ENCODE peak calls at places on chromosomes 13 and 19, in four cellular contexts. One of them, this sample, is unnamed. For H3K36me3, the result is how much of the 10 kb centered on the place peaks cover.

GRCh38 chr13:90542959-90543358 is 804.5 kb upstream of the MIR17HG start:
- DNase-seq in H1: no peak
- DNase-seq in GM12878: no peak
- DNase-seq in HepG2: no peak
- DNase-seq in this sample: no peak

GRCh38 chr19:9406798-9407352 is 28.5 kb downstream of the ZNF266 start:
- DNase-seq in H1: no peak
- DNase-seq in GM12878: no peak
- DNase-seq in HepG2: no peak
- DNase-seq in this sample: peak

GRCh38 chr13:102892504-102892903 is 46.7 kb downstream of the ERCC5 start:
- DNase-seq in H1: no peak
- DNase-seq in GM12878: no peak
- DNase-seq in HepG2: no peak
- DNase-seq in this sample: no peak

GRCh38 chr13:41919741-41920487 is 41.0 kb downstream of the VWA8 start:
- DNase-seq in H1: no peak
- DNase-seq in GM12878: no peak
- DNase-seq in HepG2: no peak
- DNase-seq in this sample: no peak

GRCh38 chr13:100396771-100397170 is 191.8 kb downstream of the GGACT start:
- DNase-seq in H1: no peak
- DNase-seq in GM12878: no peak
- DNase-seq in HepG2: no peak
- DNase-seq in this sample: no peak

GRCh38 chr19:34300962-34301361 is 46.6 kb downstream of the GARRE1 start:
- DNase-seq in H1: no peak
- DNase-seq in GM12878: no peak
- DNase-seq in HepG2: no peak
- DNase-seq in this sample: no peak

GRCh38 chr13:106815545-106815944 is 247.6 kb upstream of the ARGLU1 start:
- DNase-seq in H1: no peak
- DNase-seq in GM12878: no peak
- DNase-seq in HepG2: no peak
- DNase-seq in this sample: no peak

GRCh38 chr13:33678906-33679657 is 138.9 kb upstream of the RFC3 start:
- DNase-seq in H1: no peak
- DNase-seq in GM12878: peak
- DNase-seq in HepG2: peak
- DNase-seq in this sample: no peak

GRCh38 chr19:49333426-49334288 is 1.5 kb upstream of the CD37 start:
- DNase-seq in H1: no peak
- DNase-seq in GM12878: peak
- DNase-seq in HepG2: no peak
- DNase-seq in this sample: no peak

GRCh38 chr19:16830679-16831078 is 1.5 kb downstream of the SIN3B start:
- DNase-seq in H1: no peak
- DNase-seq in GM12878: no peak
- DNase-seq in HepG2: no peak
- DNase-seq in this sample: no peak

GRCh38 chr13:112483299-112483698 is 104.7 kb downstream of the TUBGCP3 start:
- DNase-seq in H1: no peak
- DNase-seq in GM12878: no peak
- DNase-seq in HepG2: no peak
- DNase-seq in this sample: no peak

GRCh38 chr19:41746593-41747227 is 8.6 kb upstream of the CEACAM6 start:
- DNase-seq in H1: peak
- DNase-seq in GM12878: no peak
- DNase-seq in HepG2: peak
- DNase-seq in this sample: peak

GRCh38 chr19:42519108-42519507 is 9.2 kb downstream of the CEACAM1 start:
- DNase-seq in H1: peak
- DNase-seq in GM12878: no peak
- DNase-seq in HepG2: no peak
- DNase-seq in this sample: no peak

GRCh38 chr13:97278395-97279078 is 56.4 kb downstream of the MBNL2 start:
- DNase-seq in H1: no peak
- DNase-seq in GM12878: no peak
- DNase-seq in HepG2: no peak
- DNase-seq in this sample: no peak
- TF ChIP-seq SUZ12 in H1: no peak
- TF ChIP-seq SUZ12 in GM12878: no peak
- TF ChIP-seq SUZ12 in HepG2: no peak
- TF ChIP-seq SUZ12 in this sample: no peak

GRCh38 chr13:98880673-98881072 is 97.2 kb downstream of the DOCK9 start:
- DNase-seq in H1: no peak
- DNase-seq in GM12878: no peak
- DNase-seq in HepG2: no peak
- DNase-seq in this sample: no peak

GRCh38 chr13:98877936-98878335 is 99.9 kb downstream of the DOCK9 start:
- DNase-seq in H1: no peak
- DNase-seq in GM12878: no peak
- DNase-seq in HepG2: no peak
- DNase-seq in this sample: no peak

GRCh38 chr13:98879965-98880364 is 97.9 kb downstream of the DOCK9 start:
- DNase-seq in H1: no peak
- DNase-seq in GM12878: no peak
- DNase-seq in HepG2: no peak
- DNase-seq in this sample: no peak

GRCh38 chr13:98878421-98879126 is 99.3 kb downstream of the DOCK9 start:
- DNase-seq in H1: no peak
- DNase-seq in GM12878: no peak
- DNase-seq in HepG2: no peak
- DNase-seq in this sample: no peak

GRCh38 chr13:98879127-98879520 is 98.7 kb downstream of the DOCK9 start:
- DNase-seq in H1: no peak
- DNase-seq in GM12878: no peak
- DNase-seq in HepG2: no peak
- DNase-seq in this sample: no peak
- H3K36me3 ChIP-seq in H1: under half
- H3K36me3 ChIP-seq in GM12878: under half
- H3K36me3 ChIP-seq in HepG2: under half
- H3K36me3 ChIP-seq in this sample: under half

DNA sequence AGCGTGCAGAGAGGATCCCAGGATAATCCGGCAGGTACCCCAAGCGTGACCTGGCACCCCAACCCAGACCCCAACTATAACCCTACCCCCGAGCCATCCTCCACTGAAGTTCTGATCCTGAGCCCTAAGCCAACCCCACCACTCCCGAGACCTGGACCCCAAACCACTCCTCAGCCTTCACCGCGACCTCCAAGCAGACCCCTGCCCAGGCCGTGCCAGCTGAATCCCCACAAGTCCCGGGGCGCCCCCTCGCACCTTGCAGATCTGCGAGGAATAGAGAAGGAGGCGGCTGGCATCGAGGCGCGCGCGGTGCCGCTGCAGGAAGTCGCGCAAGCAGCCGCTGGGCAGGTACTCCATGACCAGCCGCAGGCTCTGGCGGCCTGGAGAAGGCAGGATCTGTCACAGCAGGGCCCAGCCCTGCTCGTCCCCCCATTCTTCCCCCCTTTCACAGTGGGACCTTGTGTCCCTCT is 10.1 kb upstream of the INSL3 start:
- DNase-seq in H1: no peak
- DNase-seq in GM12878: no peak
- DNase-seq in HepG2: no peak
- DNase-seq in this sample: no peak
- H3K9ac ChIP-seq in H1: peak
- H3K9ac ChIP-seq in GM12878: no peak
- H3K9ac ChIP-seq in HepG2: no peak
- H3K9ac ChIP-seq in this sample: peak

GRCh38 chr19:1066748-1067340 is at the start of gene ARHGAP45:
- DNase-seq in H1: peak
- DNase-seq in GM12878: no peak
- DNase-seq in HepG2: no peak
- DNase-seq in this sample: no peak
- TF ChIP-seq SUZ12 in H1: no peak
- TF ChIP-seq SUZ12 in GM12878: no peak
- TF ChIP-seq SUZ12 in HepG2: no peak
- TF ChIP-seq SUZ12 in this sample: no peak

DNA sequence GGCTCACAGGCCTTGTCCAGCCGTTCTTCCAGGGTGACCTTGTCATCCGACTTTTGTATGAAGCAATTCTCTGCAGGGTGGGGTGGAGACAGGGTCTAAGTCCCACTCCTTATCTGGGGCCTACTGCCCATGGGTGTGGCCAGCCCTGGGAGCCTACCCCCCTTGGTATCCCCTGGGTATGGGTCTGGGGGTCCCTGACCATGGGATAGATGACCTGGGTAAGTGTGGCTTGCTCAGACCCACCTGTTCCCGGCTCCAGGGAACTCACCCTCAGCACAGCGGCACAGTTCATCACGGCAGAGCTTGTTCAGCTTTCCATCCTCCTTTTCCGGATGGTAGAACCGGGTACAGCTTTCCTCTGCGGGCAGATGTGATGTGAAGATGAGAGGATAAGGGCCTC is 9.2 kb upstream of the TNFSF14 start:
- DNase-seq in H1: no peak
- DNase-seq in GM12878: no peak
- DNase-seq in HepG2: no peak
- DNase-seq in this sample: no peak
- H3K36me3 ChIP-seq in H1: under half
- H3K36me3 ChIP-seq in GM12878: under half
- H3K36me3 ChIP-seq in HepG2: half or more
- H3K36me3 ChIP-seq in this sample: under half

GRCh38 chr19:4007836-4008539 is 452 bp downstream of the PIAS4 start:
- DNase-seq in H1: peak
- DNase-seq in GM12878: no peak
- DNase-seq in HepG2: peak
- DNase-seq in this sample: no peak

GRCh38 chr19:4012092-4012974 is 4.8 kb downstream of the PIAS4 start:
- DNase-seq in H1: no peak
- DNase-seq in GM12878: no peak
- DNase-seq in HepG2: no peak
- DNase-seq in this sample: no peak

GRCh38 chr19:4010808-4011110 is 3.2 kb downstream of the PIAS4 start:
- DNase-seq in H1: no peak
- DNase-seq in GM12878: no peak
- DNase-seq in HepG2: no peak
- DNase-seq in this sample: no peak

GRCh38 chr19:4012975-4013634 is 5.6 kb downstream of the PIAS4 start:
- DNase-seq in H1: no peak
- DNase-seq in GM12878: no peak
- DNase-seq in HepG2: no peak
- DNase-seq in this sample: no peak

DNA sequence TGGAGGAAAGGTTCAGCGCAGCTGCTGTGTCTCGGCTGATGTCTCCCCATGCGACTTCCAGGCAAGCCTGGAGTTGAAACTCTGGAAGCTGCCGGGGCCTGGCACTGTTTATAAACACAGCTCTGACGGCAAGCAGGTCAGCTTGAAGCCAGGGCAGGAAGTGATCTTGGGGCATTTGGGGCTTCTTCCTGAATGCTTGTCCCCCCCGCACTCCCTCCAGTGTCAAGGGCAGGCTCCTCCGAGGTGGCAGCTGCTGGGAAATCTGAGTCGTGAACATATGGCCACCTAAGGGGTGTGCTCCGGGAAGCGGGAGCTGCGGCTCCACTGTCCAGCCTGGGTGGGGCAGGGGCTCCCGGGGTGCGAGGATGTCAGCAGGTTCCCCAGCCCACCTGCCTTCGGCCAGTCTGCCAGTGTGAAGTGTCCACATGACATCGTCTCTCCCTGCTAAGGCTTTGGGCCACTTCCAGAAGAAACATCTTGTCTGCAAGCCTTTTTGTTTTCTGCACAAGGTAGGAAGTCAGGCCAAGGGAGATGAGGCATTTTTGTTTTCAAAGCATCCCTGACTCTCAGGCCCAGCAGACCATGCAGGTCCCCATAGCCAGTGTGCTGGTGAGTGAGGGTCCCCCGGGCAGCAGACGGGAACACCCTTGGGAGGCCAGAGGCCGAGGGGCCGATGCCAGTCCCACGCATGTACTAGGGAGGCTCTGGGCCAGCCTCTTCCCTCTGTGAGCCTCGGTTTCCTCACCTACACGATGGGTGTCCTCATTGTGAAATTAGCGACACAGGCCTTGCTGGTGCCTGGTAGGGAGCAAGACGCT is 2.7 kb downstream of the PIAS4 start:
- DNase-seq in H1: no peak
- DNase-seq in GM12878: no peak
- DNase-seq in HepG2: no peak
- DNase-seq in this sample: no peak
- H3K9ac ChIP-seq in H1: no peak
- H3K9ac ChIP-seq in GM12878: no peak
- H3K9ac ChIP-seq in HepG2: no peak
- H3K9ac ChIP-seq in this sample: peak

GRCh38 chr19:51737924-51738323 is 13.8 kb downstream of the FPR1 start:
- DNase-seq in H1: no peak
- DNase-seq in GM12878: no peak
- DNase-seq in HepG2: no peak
- DNase-seq in this sample: no peak

GRCh38 chr19:51740356-51740755 is 11.3 kb downstream of the FPR1 start:
- DNase-seq in H1: no peak
- DNase-seq in GM12878: no peak
- DNase-seq in HepG2: no peak
- DNase-seq in this sample: no peak

GRCh38 chr19:51742736-51743288 is 8.9 kb downstream of the FPR1 start:
- DNase-seq in H1: no peak
- DNase-seq in GM12878: no peak
- DNase-seq in HepG2: no peak
- DNase-seq in this sample: no peak

GRCh38 chr19:51735759-51736449 is 12.1 kb upstream of the HAS1 start:
- DNase-seq in H1: no peak
- DNase-seq in GM12878: no peak
- DNase-seq in HepG2: no peak
- DNase-seq in this sample: no peak

GRCh38 chr19:51739466-51740213 is 12.0 kb downstream of the FPR1 start:
- DNase-seq in H1: no peak
- DNase-seq in GM12878: no peak
- DNase-seq in HepG2: no peak
- DNase-seq in this sample: no peak
- TF ChIP-seq SUZ12 in H1: no peak
- TF ChIP-seq SUZ12 in GM12878: no peak
- TF ChIP-seq SUZ12 in HepG2: no peak
- TF ChIP-seq SUZ12 in this sample: no peak

GRCh38 chr13:45004096-45004495 is 14.8 kb downstream of the GPALPP1 start:
- DNase-seq in H1: no peak
- DNase-seq in GM12878: no peak
- DNase-seq in HepG2: no peak
- DNase-seq in this sample: no peak

GRCh38 chr13:45007225-45007624 is 17.9 kb downstream of the GPALPP1 start:
- DNase-seq in H1: no peak
- DNase-seq in GM12878: no peak
- DNase-seq in HepG2: no peak
- DNase-seq in this sample: no peak

GRCh38 chr13:45007823-45008222 is 18.5 kb downstream of the GPALPP1 start:
- DNase-seq in H1: no peak
- DNase-seq in GM12878: no peak
- DNase-seq in HepG2: no peak
- DNase-seq in this sample: no peak

GRCh38 chr13:45003417-45003816 is 14.1 kb downstream of the GPALPP1 start:
- DNase-seq in H1: no peak
- DNase-seq in GM12878: no peak
- DNase-seq in HepG2: no peak
- DNase-seq in this sample: no peak
- H3K36me3 ChIP-seq in H1: under half
- H3K36me3 ChIP-seq in GM12878: under half
- H3K36me3 ChIP-seq in HepG2: under half
- H3K36me3 ChIP-seq in this sample: under half

This sample was measured in NT2/D1.